ENCODE peak calls at places on chromosomes 6 and 20, in seven cellular contexts. S is GM12892, P is ovary, U is esophagus squamous epithelium, R is lower leg skin, G is tibial nerve, B is body of pancreas. H is an unnamed sample.

GRCh38 chr6:8639928-8640649 is 204.7 kb upstream of the SLC35B3 start:
- DNase-seq in R (no peak), B (no peak), P (no peak), G (no peak), S (no peak), U (no peak), H (no peak)

GRCh38 chr6:56549014-56549413 is 93.7 kb downstream of the DST start:
- DNase-seq in S (no peak), P (no peak), B (peak), R (no peak), U (no peak), G (no peak), H (peak)

GRCh38 chr6:8215631-8216030 is 113.3 kb upstream of the EEF1E1 start:
- DNase-seq in B (no peak), S (no peak), P (no peak), G (no peak), R (no peak), U (no peak), H (no peak)

GRCh38 chr6:106974999-106975698 is 620 bp upstream of the CD24 start:
- DNase-seq in U (peak), P (no peak), S (peak), G (no peak), R (peak), B (peak), H (peak)

GRCh38 chr20:38134427-38135281 is 30.4 kb downstream of the TGM2 start:
- DNase-seq in G (no peak), B (no peak), U (no peak), S (no peak), R (peak), P (no peak), H (no peak)

GRCh38 chr6:130932438-130932837 is 105.2 kb downstream of the SMLR1 start:
- DNase-seq in B (no peak), R (no peak), G (no peak), U (no peak), S (no peak), P (no peak), H (no peak)

GRCh38 chr6:165768961-165769360 is 105.9 kb upstream of the PDE10A start:
- DNase-seq in P (no peak), S (no peak), B (no peak), R (no peak), U (no peak), G (no peak), H (no peak)

GRCh38 chr6:113645986-113646385 is 211.2 kb upstream of the MARCKS start:
- DNase-seq in B (no peak), R (no peak), P (no peak), U (no peak), G (no peak), S (no peak), H (no peak)

GRCh38 chr6:145319605-145320004 is 415.7 kb downstream of the EPM2A start:
- DNase-seq in R (no peak), G (no peak), S (no peak), P (no peak), U (no peak), B (no peak), H (no peak)

GRCh38 chr6:170441316-170441715 is 111.8 kb downstream of the PSMB1 start:
- DNase-seq in S (no peak), R (no peak), G (no peak), U (no peak), B (no peak), P (no peak), H (no peak)

GRCh38 chr6:130890531-130890950 is 63.3 kb downstream of the SMLR1 start:
- DNase-seq in R (no peak), B (no peak), G (no peak), S (no peak), U (no peak), P (no peak), H (no peak)

GRCh38 chr20:22522701-22523100 is 61.7 kb downstream of the FOXA2 start:
- DNase-seq in B (no peak), S (no peak), U (no peak), R (no peak), G (no peak), P (no peak), H (no peak)

GRCh38 chr20:22524393-22525015 is 59.9 kb downstream of the FOXA2 start:
- DNase-seq in P (no peak), U (no peak), R (no peak), S (no peak), G (no peak), B (peak), H (no peak)

GRCh38 chr20:22523128-22523498 is 61.3 kb downstream of the FOXA2 start:
- DNase-seq in P (no peak), G (no peak), U (no peak), B (no peak), R (no peak), S (no peak), H (no peak)

GRCh38 chr20:22525069-22525820 is 59.1 kb downstream of the FOXA2 start:
- DNase-seq in S (no peak), B (no peak), G (no peak), R (no peak), U (no peak), P (no peak), H (no peak)

DNA sequence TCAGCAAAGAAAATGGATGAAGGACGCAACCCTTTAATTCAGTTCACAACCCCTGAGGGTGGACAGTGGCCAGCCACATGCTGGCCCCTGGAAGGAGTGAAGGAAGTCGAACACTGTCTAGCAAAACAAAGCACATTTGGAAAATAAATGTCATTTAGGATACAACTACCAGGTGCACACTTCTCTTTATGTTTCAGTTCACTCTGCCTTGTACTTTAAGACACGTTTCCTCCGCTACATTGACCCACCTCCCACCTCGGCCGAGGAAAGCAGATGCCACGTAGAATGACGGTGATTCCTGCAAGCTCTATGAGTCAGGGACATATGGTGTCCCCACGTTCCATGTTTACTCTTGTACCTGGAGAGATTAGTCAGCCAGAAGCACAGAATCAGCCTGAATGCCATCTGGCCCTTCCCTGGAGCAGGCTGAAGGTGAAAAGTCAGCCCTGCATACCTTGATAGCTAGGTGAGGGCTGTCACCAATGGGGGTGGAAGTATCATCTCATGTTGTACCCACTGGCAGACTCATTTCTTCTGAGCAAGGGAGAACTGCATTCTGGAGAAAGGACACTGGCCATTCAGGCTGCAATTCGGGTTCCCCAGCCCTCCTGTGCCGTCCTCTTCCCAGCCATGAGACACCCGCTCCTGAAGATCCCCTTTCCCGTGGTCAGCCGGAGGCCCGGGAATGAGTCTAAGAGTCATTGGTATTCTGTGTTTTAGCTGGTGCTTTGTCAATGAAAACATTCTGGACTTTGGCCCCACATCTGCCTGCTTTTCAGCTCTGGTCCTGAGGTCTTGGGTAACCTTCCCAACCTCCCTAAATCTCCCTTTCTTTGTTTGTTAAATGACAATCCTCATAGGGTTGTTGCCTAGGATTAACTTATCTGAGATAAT is 60.6 kb downstream of the FOXA2 start:
- DNase-seq in U (no peak), G (no peak), B (peak), P (no peak), S (no peak), R (no peak), H (no peak)
- TF ChIP-seq POLR2A in U (no peak), G (no peak), B (peak), P (no peak), S (no peak), R (no peak), H (no peak)

GRCh38 chr6:82364087-82365010 is 732 bp downstream of the TPBG start:
- DNase-seq in B (peak), P (peak), S (peak), R (peak), U (no peak), G (peak), H (no peak)
- TF ChIP-seq POLR2A in B (peak), P (no peak), S (no peak), R (no peak), U (no peak), G (no peak), H (no peak)

DNA sequence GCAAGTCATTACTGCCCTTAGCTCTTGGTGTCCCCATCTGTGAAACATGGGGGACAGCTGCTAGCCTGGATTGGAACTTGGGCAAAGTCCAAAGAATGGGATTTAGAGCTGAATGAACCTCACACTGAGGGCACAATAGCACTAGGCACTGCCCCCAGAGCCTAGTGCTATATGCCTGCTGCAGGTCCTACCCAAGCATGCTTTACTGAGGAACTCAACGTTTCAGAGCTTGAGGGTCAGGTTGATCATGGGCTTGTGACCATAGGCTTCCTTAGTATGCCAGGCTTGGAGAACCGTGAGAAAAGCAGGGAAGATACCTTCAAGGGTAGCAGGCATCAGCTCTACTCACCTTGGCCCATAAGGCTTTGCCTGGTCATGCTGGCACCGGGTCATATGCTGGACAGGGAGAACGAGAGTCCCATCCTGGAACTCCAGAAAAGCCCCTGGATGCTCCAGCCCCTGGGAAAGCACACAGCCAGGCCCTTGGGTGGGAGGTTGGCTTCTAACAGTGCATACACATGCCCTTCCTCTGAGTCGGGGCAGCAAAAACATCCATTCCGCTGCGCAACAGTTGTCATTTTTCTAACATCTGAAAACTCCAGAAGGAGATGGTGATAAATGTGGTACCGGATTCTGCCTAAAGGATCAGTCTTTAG is 29.7 kb downstream of the EIF2S2 start:
- DNase-seq in P (no peak), S (no peak), B (no peak), U (no peak), R (no peak), G (no peak), H (no peak)
- TF ChIP-seq POLR2A in P (no peak), S (no peak), B (no peak), U (no peak), R (no peak), G (no peak), H (no peak)

DNA sequence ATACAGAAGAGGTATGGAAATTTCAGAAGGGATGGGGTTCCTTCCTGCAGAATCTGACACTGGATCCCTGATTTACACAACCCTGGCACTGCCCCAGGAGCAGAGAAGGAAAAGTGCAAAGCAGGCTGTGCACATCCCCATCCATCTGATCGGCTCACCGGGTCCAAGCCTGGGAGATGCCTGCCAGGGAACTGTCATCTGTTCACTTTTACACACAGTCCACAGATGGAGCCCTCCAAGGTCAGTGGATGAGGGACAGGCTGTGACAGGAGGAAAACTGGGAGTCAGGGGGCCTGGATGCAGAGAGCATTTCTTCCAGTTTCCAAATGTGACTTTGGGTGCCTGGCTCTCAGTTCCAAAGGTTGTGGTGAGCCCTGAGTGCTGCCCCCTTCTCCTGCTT is 11.0 kb upstream of the SYNDIG1 start:
- DNase-seq in S (no peak), U (no peak), B (no peak), G (no peak), P (no peak), R (peak), H (no peak)
- TF ChIP-seq POLR2A in S (no peak), U (no peak), B (no peak), G (no peak), P (no peak), R (no peak), H (no peak)

GRCh38 chr6:157209865-157210530 is 113.3 kb downstream of the TMEM242 start:
- DNase-seq in G (no peak), B (no peak), R (no peak), S (no peak), U (no peak), P (no peak), H (no peak)
- TF ChIP-seq POLR2A in G (no peak), B (no peak), R (no peak), S (no peak), U (no peak), P (no peak), H (no peak)

GRCh38 chr6:12324741-12325140 is 34.6 kb downstream of the EDN1 start:
- DNase-seq in B (no peak), G (no peak), U (no peak), P (no peak), S (no peak), R (no peak), H (no peak)
- TF ChIP-seq POLR2A in B (no peak), G (no peak), U (no peak), P (no peak), S (no peak), R (no peak), H (no peak)

DNA sequence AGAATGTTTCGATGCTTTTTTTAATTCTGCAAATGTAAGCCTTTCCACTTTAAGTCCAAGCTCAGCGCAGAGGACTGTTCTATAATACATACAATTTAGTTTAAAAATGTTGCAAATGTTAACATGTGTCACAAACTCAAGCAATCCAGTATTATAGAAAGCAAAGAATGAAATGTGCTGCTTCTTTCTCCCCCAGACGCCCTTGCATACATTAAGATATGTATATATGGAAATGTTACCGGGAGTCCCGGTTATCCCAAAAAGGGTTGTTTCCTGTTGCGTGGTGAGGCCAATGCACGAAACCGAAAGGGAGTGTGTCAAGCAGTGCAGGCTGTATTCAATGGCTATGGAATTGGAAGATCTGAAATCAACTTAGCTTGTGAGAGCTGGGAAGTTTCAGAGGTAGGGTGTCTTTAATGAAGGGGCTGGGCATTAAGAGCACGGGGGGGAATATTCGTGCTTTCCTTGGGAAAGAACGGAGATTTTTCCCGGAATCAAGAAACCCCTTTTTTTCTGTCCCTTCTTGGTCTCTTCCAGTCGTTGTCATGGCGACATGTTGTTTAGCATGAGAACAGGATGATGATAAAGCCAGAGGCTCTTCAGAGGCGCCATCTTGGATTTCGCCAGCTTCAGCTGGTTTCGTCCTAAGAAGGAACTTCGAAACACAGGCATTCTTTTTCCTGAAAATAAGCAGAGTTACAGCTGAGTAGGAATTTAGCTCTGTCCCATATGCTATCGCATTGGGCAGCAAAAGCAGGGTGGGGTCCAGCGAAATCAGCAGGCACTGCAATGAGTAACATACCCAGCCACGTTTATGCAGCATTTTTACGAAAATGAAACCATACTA is 10.1 kb upstream of the NQO2 start:
- DNase-seq in U (peak), P (peak), R (peak), S (peak), B (peak), G (peak), H (peak)
- TF ChIP-seq POLR2A in U (peak), P (peak), R (peak), S (peak), B (peak), G (peak), H (peak)